ENCODE peak calls at places on chromosomes 2 and 18, in nine cellular contexts. H is EH; F is ELR; J is NCI-H1092 treated with DMSO at 0.1 percent for 48 hours; S is adipocyte; R is neural crest cell; Z is Jurkat, Clone E6-1; U is H7; I is stimulated activated naive CD8-positive, alpha-beta T cell treated with anti-CD3 and anti-CD28 coated beads, Interleukin-15, Interleukin-2, amounts not matched to agents 100 U/mL and 50 U/mL, for 24 hours. P is an unnamed sample.

GRCh38 chr18:76691800-76692199 is 130.6 kb upstream of the ZNF236 start:
- DNase-seq in H (peak), F (peak), J (no peak), S (peak), R (no peak), Z (no peak), U (no peak), I (no peak), P (no peak)

GRCh38 chr18:60096428-60096827 is 196.6 kb downstream of the PMAIP1 start:
- DNase-seq in H (peak), F (peak), J (no peak), S (no peak), R (no peak), Z (peak), U (no peak), I (no peak), P (no peak)

GRCh38 chr2:64111426-64111825 is 32.8 kb downstream of the PELI1 start:
- DNase-seq in H (no peak), F (no peak), J (no peak), S (peak), R (no peak), Z (no peak), U (no peak), I (no peak), P (no peak)

GRCh38 chr2:165193178-165193777 is 10.6 kb downstream of the SCN3A start:
- DNase-seq in H (no peak), F (no peak), J (peak), S (no peak), R (no peak), Z (no peak), U (no peak), I (no peak), P (no peak)

GRCh38 chr2:238187618-238188548 is 15.6 kb downstream of the ILKAP start:
- DNase-seq in H (no peak), F (no peak), J (no peak), S (no peak), R (no peak), Z (no peak), U (no peak), I (no peak), P (no peak)

GRCh38 chr2:182650704-182651103 is 65.4 kb upstream of the DNAJC10 start:
- DNase-seq in H (peak), F (peak), J (peak), S (peak), R (no peak), Z (peak), U (no peak), I (no peak), P (peak)

GRCh38 chr2:108194409-108195132 is 45.2 kb upstream of the SULT1C3 start:
- DNase-seq in H (peak), F (peak), J (peak), S (peak), R (no peak), Z (no peak), U (no peak), I (no peak), P (peak)

GRCh38 chr18:39871976-39872375 is 2083.1 kb upstream of the PIK3C3 start:
- DNase-seq in H (no peak), F (no peak), J (no peak), S (no peak), R (no peak), Z (peak), U (no peak), I (no peak), P (peak)

GRCh38 chr2:68320118-68320641 is 431 bp upstream of the CNRIP1 start:
- DNase-seq in H (no peak), F (no peak), J (peak), S (no peak), R (peak), Z (no peak), U (peak), I (no peak), P (peak)

GRCh38 chr2:42386684-42387083 is 25.7 kb upstream of the COX7A2L start:
- DNase-seq in H (no peak), F (peak), J (no peak), S (no peak), R (no peak), Z (peak), U (no peak), I (no peak), P (no peak)

GRCh38 chr2:12232876-12233275 is 483.9 kb upstream of the TRIB2 start:
- DNase-seq in H (no peak), F (no peak), J (no peak), S (peak), R (no peak), Z (no peak), U (no peak), I (no peak), P (no peak)

GRCh38 chr2:109239720-109240119 is 110.7 kb downstream of the SH3RF3 start:
- DNase-seq in H (peak), F (peak), J (no peak), S (peak), R (no peak), Z (no peak), U (no peak), I (no peak), P (peak)

GRCh38 chr2:219416938-219417337 is 1.2 kb upstream of the DES start:
- DNase-seq in H (no peak), F (no peak), J (no peak), S (no peak), R (no peak), Z (no peak), U (no peak), I (no peak), P (no peak)

GRCh38 chr2:150122871-150123588 is 364.4 kb downstream of the RND3 start:
- DNase-seq in H (peak), F (no peak), J (no peak), S (no peak), R (no peak), Z (no peak), U (no peak), I (no peak), P (no peak)

GRCh38 chr2:222976521-222977076 is 75.4 kb upstream of the KCNE4 start:
- DNase-seq in H (peak), F (no peak), J (no peak), S (no peak), R (no peak), Z (no peak), U (no peak), I (no peak), P (no peak)

GRCh38 chr18:3053081-3053480 is 40.1 kb upstream of the LPIN2 start:
- DNase-seq in H (no peak), F (no peak), J (no peak), S (no peak), R (no peak), Z (no peak), U (no peak), I (no peak), P (no peak)